ENCODE peak calls at places on chromosome 17, in four cellular contexts. L, M, B and D are unnamed samples.

GRCh38 chr17:31788956-31789355 is 70.1 kb downstream of the COPRS start:
- DNase-seq in L (no peak), M (no peak), B (no peak), D (no peak)

GRCh38 chr17:9371019-9371418 is 204.6 kb downstream of the STX8 start:
- DNase-seq in L (no peak), M (no peak), B (peak; percentile 44), D (no peak)

GRCh38 chr17:79942591-79943353 is 92.9 kb downstream of the TBC1D16 start:
- DNase-seq in L (peak; percentile 28), M (no peak), B (peak; percentile 38), D (peak; percentile 27)

GRCh38 chr17:40110457-40110856 is 10.1 kb upstream of the NR1D1 start:
- DNase-seq in L (peak; percentile 53), M (no peak), B (peak; percentile 81), D (peak; percentile 33)

GRCh38 chr17:71287246-71287828 is 833.5 kb upstream of the SOX9 start:
- DNase-seq in L (no peak), M (no peak), B (no peak), D (no peak)

GRCh38 chr17:8105957-8106398 is 12.3 kb downstream of the ALOXE3 start:
- DNase-seq in L (no peak), M (no peak), B (no peak), D (no peak)

GRCh38 chr17:74354123-74354522 is 7.5 kb downstream of the BTBD17 start:
- DNase-seq in L (peak; percentile 45), M (no peak), B (no peak), D (peak; percentile 22)

GRCh38 chr17:45235071-45236001 is 13.7 kb downstream of the FMNL1 start:
- DNase-seq in L (peak; percentile 76), M (peak; percentile 67), B (peak; percentile 54), D (peak; percentile 69)

GRCh38 chr17:73424571-73424970 is 112.8 kb upstream of the CDC42EP4 start:
- DNase-seq in L (no peak), M (no peak), B (no peak), D (no peak)

GRCh38 chr17:53472586-53472985 is 350.1 kb upstream of the KIF2B start:
- DNase-seq in L (no peak), M (no peak), B (no peak), D (no peak)

GRCh38 chr17:21027031-21027430 is 15.8 kb downstream of the USP22 start:
- DNase-seq in L (no peak), M (no peak), B (no peak), D (no peak)

GRCh38 chr17:41777157-41777578 is 9.3 kb downstream of the JUP start:
- DNase-seq in L (peak; percentile 49), M (no peak), B (no peak), D (no peak)

GRCh38 chr17:44782349-44782850 is 23.6 kb downstream of the ADAM11 start:
- DNase-seq in L (no peak), M (no peak), B (no peak), D (no peak)

GRCh38 chr17:17613708-17614114 is 22.2 kb upstream of the PEMT start:
- DNase-seq in L (no peak), M (peak; percentile 40), B (peak; percentile 61), D (no peak)

GRCh38 chr17:50050431-50051032 is 5.4 kb upstream of the ITGA3 start:
- DNase-seq in L (no peak), M (no peak), B (no peak), D (no peak)

GRCh38 chr17:2502911-2503580 is 8.6 kb downstream of the METTL16 start:
- DNase-seq in L (no peak), M (no peak), B (no peak), D (no peak)

GRCh38 chr17:81150379-81151038 is 14.8 kb upstream of the PVALEF start:
- DNase-seq in L (no peak), M (no peak), B (peak; percentile 48), D (no peak)

GRCh38 chr17:82280537-82280936 is 7.0 kb upstream of the CSNK1D start:
- DNase-seq in L (no peak), M (no peak), B (no peak), D (no peak)

GRCh38 chr17:13626703-13627102 is 25.0 kb upstream of the HS3ST3A1 start:
- DNase-seq in L (no peak), M (no peak), B (no peak), D (no peak)

GRCh38 chr17:38958756-38959155 is 8.4 kb downstream of the FBXO47 start:
- DNase-seq in L (no peak), M (no peak), B (no peak), D (no peak)

GRCh38 chr17:80352216-80352895 is 62.6 kb upstream of the ENDOV start:
- DNase-seq in L (no peak), M (no peak), B (no peak), D (no peak)

GRCh38 chr17:17506893-17507464 is 10.8 kb upstream of the RASD1 start:
- DNase-seq in L (peak; percentile 59), M (no peak), B (no peak), D (no peak)

GRCh38 chr17:79925242-79925957 is 86.2 kb upstream of the CBX4 start:
- DNase-seq in L (peak; percentile 78), M (no peak), B (peak; percentile 79), D (no peak)

GRCh38 chr17:29145289-29146058 is 34.7 kb downstream of the MYO18A start:
- DNase-seq in L (peak; percentile 55), M (no peak), B (peak; percentile 81), D (peak; percentile 45)

GRCh38 chr17:43820759-43821158 is 12.2 kb downstream of the MPP3 start:
- DNase-seq in L (no peak), M (no peak), B (no peak), D (no peak)

GRCh38 chr17:28467456-28468025 is 5.9 kb upstream of the SLC13A2 start:
- DNase-seq in L (no peak), M (no peak), B (no peak), D (no peak)

GRCh38 chr17:16378631-16379282 is 2.1 kb upstream of the UBB start:
- DNase-seq in L (no peak), M (no peak), B (no peak), D (no peak)

GRCh38 chr17:57849874-57850754 is at the start of gene MRPS23:
- DNase-seq in L (peak; percentile 98), M (peak; percentile 94), B (peak; percentile 99), D (peak; percentile 95)
- H3K4me1 ChIP-seq in L (peaks cover 51% of the 10 kb centered on the region), M (peaks cover 24% of the 10 kb centered on the region), B (peaks cover 27% of the 10 kb centered on the region), D (peaks cover 30% of the 10 kb centered on the region)

GRCh38 chr17:6534846-6535514 is 21.4 kb downstream of the PITPNM3 start:
- DNase-seq in L (no peak), M (no peak), B (no peak), D (no peak)

GRCh38 chr17:6536053-6536452 is 20.3 kb downstream of the PITPNM3 start:
- DNase-seq in L (no peak), M (no peak), B (no peak), D (no peak)

GRCh38 chr17:6532441-6532885 is 23.9 kb downstream of the PITPNM3 start:
- DNase-seq in L (no peak), M (no peak), B (no peak), D (no peak)

GRCh38 chr17:6539871-6540270 is 16.5 kb downstream of the PITPNM3 start:
- DNase-seq in L (no peak), M (no peak), B (no peak), D (no peak)

DNA sequence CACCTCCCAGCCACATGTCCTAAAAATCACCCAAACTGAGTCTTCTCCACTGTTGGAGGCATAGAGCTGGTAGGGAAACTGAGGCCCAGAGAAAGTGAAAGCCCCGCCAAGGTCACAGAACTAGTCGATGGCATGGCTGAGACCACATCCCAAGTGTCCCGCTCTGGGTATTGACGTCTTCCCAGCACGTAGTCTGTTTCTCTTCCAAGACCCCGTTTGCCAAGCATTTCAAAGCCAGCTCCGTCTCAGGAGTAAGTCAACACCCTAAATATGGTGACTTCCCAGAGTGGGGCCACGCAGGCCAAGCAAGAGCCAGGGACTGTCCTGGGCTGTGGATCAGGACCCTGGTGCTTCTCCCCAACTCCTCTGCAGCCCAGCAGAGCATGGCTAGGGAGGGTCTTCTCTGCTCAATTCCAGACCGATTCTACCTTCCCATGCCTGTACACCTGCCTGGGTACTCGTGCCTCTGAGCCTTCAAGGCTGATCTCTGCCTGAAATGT is 19.7 kb downstream of the PITPNM3 start:
- DNase-seq in L (no peak), M (no peak), B (no peak), D (no peak)
- H3K9me3 ChIP-seq in L (no peaks in the 10 kb centered on the region), M (no peaks in the 10 kb centered on the region), B (no peaks in the 10 kb centered on the region), D (no peaks in the 10 kb centered on the region)

GRCh38 chr17:75504347-75505151 is 10.8 kb downstream of the CASKIN2 start:
- DNase-seq in L (no peak), M (no peak), B (no peak), D (peak; percentile 24)
- H3K4me3 ChIP-seq in L (no peak overlapping the region), M (peak overlapping the region; percentile 6), B (no peak overlapping the region), D (no peak overlapping the region)

GRCh38 chr17:77488531-77489238 is 347.9 kb downstream of the SEC14L1 start:
- DNase-seq in L (no peak), M (no peak), B (no peak), D (peak; percentile 46)
- H3K4me1 ChIP-seq in L (peaks cover 19% of the 10 kb centered on the region), M (peaks cover 18% of the 10 kb centered on the region), B (no peaks in the 10 kb centered on the region), D (peaks cover 21% of the 10 kb centered on the region)

GRCh38 chr17:61699694-61700093 is 108.7 kb upstream of the NACA2 start:
- DNase-seq in L (no peak), M (no peak), B (no peak), D (no peak)
- H3K9me3 ChIP-seq in L (peaks cover 45% of the 10 kb centered on the region), M (peaks cover 3% of the 10 kb centered on the region), B (no peaks in the 10 kb centered on the region), D (peaks cover 18% of the 10 kb centered on the region)

GRCh38 chr17:37745801-37746426 is 1.1 kb upstream of the HNF1B start:
- DNase-seq in L (no peak), M (no peak), B (no peak), D (no peak)

GRCh38 chr17:37743612-37743874 is 1.3 kb downstream of the HNF1B start:
- DNase-seq in L (no peak), M (no peak), B (no peak), D (no peak)

GRCh38 chr17:37743875-37744632 is 805 bp downstream of the HNF1B start:
- DNase-seq in L (no peak), M (no peak), B (no peak), D (no peak)

GRCh38 chr17:37744961-37745800 is at the start of gene HNF1B:
- DNase-seq in L (no peak), M (no peak), B (no peak), D (no peak)

DNA sequence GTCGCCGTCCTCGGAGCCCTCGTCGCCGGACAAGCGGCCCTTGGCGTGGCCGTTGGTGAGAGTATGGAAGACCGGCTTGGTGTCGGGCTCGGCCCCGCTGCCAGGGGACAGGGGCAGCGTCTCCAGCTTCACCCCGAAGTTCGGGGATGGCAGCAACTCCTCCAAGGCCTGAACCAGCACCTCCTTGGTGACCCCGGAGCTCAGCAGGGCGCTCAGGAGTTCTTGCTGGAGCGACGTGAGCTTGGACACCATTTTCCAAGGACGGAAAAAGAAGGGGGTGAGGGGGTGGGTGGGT is 279 bp downstream of the HNF1B start:
- DNase-seq in L (no peak), M (no peak), B (no peak), D (no peak)
- H3K4me3 ChIP-seq in L (no peak overlapping the region), M (no peak overlapping the region), B (no peak overlapping the region), D (no peak overlapping the region)

GRCh38 chr17:55443904-55444303 is 22.3 kb upstream of the MMD start:
- DNase-seq in L (no peak), M (no peak), B (no peak), D (no peak)
- H3K4me1 ChIP-seq in L (peaks cover 5% of the 10 kb centered on the region), M (peaks cover 4% of the 10 kb centered on the region), B (no peaks in the 10 kb centered on the region), D (no peaks in the 10 kb centered on the region)